ENCODE peak calls at places on chromosome 6, in eight cellular contexts. One of them, this sample, is unnamed.

GRCh38 chr6:11527274-11527870 is 10.2 kb upstream of the TMEM170B start:
- DNase-seq in AG09309: no peak
- DNase-seq in HFF-Myc: no peak
- DNase-seq in adrenal gland: no peak
- DNase-seq in astrocyte of the spinal cord: no peak
- DNase-seq in kidney epithelial cell: no peak
- DNase-seq in lower leg skin: no peak
- DNase-seq in heart right ventricle: no peak
- DNase-seq in this sample: no peak

GRCh38 chr6:2938632-2939083 is 32.7 kb downstream of the SERPINB6 start:
- DNase-seq in HFF-Myc: no peak
- DNase-seq in astrocyte of the spinal cord: no peak
- DNase-seq in heart right ventricle: no peak
- DNase-seq in AG09309: no peak
- DNase-seq in kidney epithelial cell: no peak
- DNase-seq in lower leg skin: peak; percentile 10
- DNase-seq in adrenal gland: peak; percentile 16
- DNase-seq in this sample: no peak

GRCh38 chr6:36227379-36228344 is 31.1 kb downstream of the BRPF3 start:
- DNase-seq in adrenal gland: no peak
- DNase-seq in AG09309: no peak
- DNase-seq in lower leg skin: peak; percentile 52
- DNase-seq in astrocyte of the spinal cord: no peak
- DNase-seq in kidney epithelial cell: no peak
- DNase-seq in heart right ventricle: no peak
- DNase-seq in HFF-Myc: no peak
- DNase-seq in this sample: no peak

GRCh38 chr6:37538107-37538506 is 38.4 kb upstream of the CCDC167 start:
- DNase-seq in lower leg skin: no peak
- DNase-seq in adrenal gland: no peak
- DNase-seq in kidney epithelial cell: no peak
- DNase-seq in AG09309: no peak
- DNase-seq in heart right ventricle: no peak
- DNase-seq in astrocyte of the spinal cord: no peak
- DNase-seq in HFF-Myc: no peak
- DNase-seq in this sample: no peak

GRCh38 chr6:3455121-3455489 is 1.7 kb downstream of the SLC22A23 start:
- DNase-seq in lower leg skin: no peak
- DNase-seq in astrocyte of the spinal cord: no peak
- DNase-seq in adrenal gland: no peak
- DNase-seq in heart right ventricle: no peak
- DNase-seq in kidney epithelial cell: no peak
- DNase-seq in HFF-Myc: no peak
- DNase-seq in AG09309: no peak
- DNase-seq in this sample: no peak

GRCh38 chr6:10526156-10526555 is 5.0 kb downstream of the GCNT2 start:
- DNase-seq in AG09309: no peak
- DNase-seq in heart right ventricle: no peak
- DNase-seq in kidney epithelial cell: no peak
- DNase-seq in adrenal gland: no peak
- DNase-seq in lower leg skin: peak; percentile 57
- DNase-seq in astrocyte of the spinal cord: peak; percentile 52
- DNase-seq in HFF-Myc: no peak
- DNase-seq in this sample: no peak

GRCh38 chr6:69232506-69233194 is 564.2 kb downstream of the LMBRD1 start:
- DNase-seq in adrenal gland: peak; percentile 86
- DNase-seq in kidney epithelial cell: peak; percentile 16
- DNase-seq in AG09309: no peak
- DNase-seq in astrocyte of the spinal cord: peak; percentile 76
- DNase-seq in HFF-Myc: peak; percentile 32
- DNase-seq in heart right ventricle: peak; percentile 77
- DNase-seq in lower leg skin: no peak
- DNase-seq in this sample: peak; percentile 55

GRCh38 chr6:33427585-33428218 is 7.8 kb downstream of the SYNGAP1 start:
- DNase-seq in lower leg skin: no peak
- DNase-seq in kidney epithelial cell: no peak
- DNase-seq in adrenal gland: peak; percentile 65
- DNase-seq in HFF-Myc: no peak
- DNase-seq in AG09309: no peak
- DNase-seq in astrocyte of the spinal cord: no peak
- DNase-seq in heart right ventricle: peak; percentile 51
- DNase-seq in this sample: no peak

GRCh38 chr6:21103626-21104224 is 489.8 kb upstream of the SOX4 start:
- DNase-seq in kidney epithelial cell: no peak
- DNase-seq in lower leg skin: no peak
- DNase-seq in HFF-Myc: no peak
- DNase-seq in heart right ventricle: no peak
- DNase-seq in adrenal gland: no peak
- DNase-seq in astrocyte of the spinal cord: no peak
- DNase-seq in AG09309: no peak
- DNase-seq in this sample: no peak

GRCh38 chr6:170091000-170091638 is 199.8 kb downstream of the DLL1 start:
- DNase-seq in heart right ventricle: peak; percentile 3
- DNase-seq in lower leg skin: peak; percentile 81
- DNase-seq in adrenal gland: no peak
- DNase-seq in HFF-Myc: no peak
- DNase-seq in AG09309: no peak
- DNase-seq in astrocyte of the spinal cord: no peak
- DNase-seq in kidney epithelial cell: no peak
- DNase-seq in this sample: no peak

GRCh38 chr6:159654483-159655098 is 38.5 kb downstream of the SOD2 start:
- DNase-seq in adrenal gland: no peak
- DNase-seq in lower leg skin: no peak
- DNase-seq in AG09309: peak; percentile 29
- DNase-seq in astrocyte of the spinal cord: peak; percentile 68
- DNase-seq in heart right ventricle: no peak
- DNase-seq in HFF-Myc: peak; percentile 39
- DNase-seq in kidney epithelial cell: peak; percentile 19
- DNase-seq in this sample: peak; percentile 80

GRCh38 chr6:168027521-168027920 is 30.1 kb downstream of the KIF25 start:
- DNase-seq in heart right ventricle: no peak
- DNase-seq in HFF-Myc: no peak
- DNase-seq in adrenal gland: no peak
- DNase-seq in AG09309: no peak
- DNase-seq in lower leg skin: peak; percentile 75
- DNase-seq in astrocyte of the spinal cord: no peak
- DNase-seq in kidney epithelial cell: no peak
- DNase-seq in this sample: no peak

GRCh38 chr6:131995924-131996323 is 44.8 kb upstream of the CCN2 start:
- DNase-seq in lower leg skin: no peak
- DNase-seq in adrenal gland: no peak
- DNase-seq in kidney epithelial cell: peak; percentile 69
- DNase-seq in AG09309: peak; percentile 62
- DNase-seq in heart right ventricle: no peak
- DNase-seq in HFF-Myc: peak; percentile 61
- DNase-seq in astrocyte of the spinal cord: peak; percentile 82
- DNase-seq in this sample: peak; percentile 88

GRCh38 chr6:111832833-111833418 is 40.3 kb downstream of the FYN start:
- DNase-seq in HFF-Myc: no peak
- DNase-seq in kidney epithelial cell: no peak
- DNase-seq in heart right ventricle: no peak
- DNase-seq in lower leg skin: no peak
- DNase-seq in AG09309: no peak
- DNase-seq in astrocyte of the spinal cord: no peak
- DNase-seq in adrenal gland: no peak
- DNase-seq in this sample: no peak

GRCh38 chr6:7106752-7107577 is 796 bp upstream of the RREB1 start:
- DNase-seq in heart right ventricle: peak; percentile 28
- DNase-seq in adrenal gland: peak; percentile 55
- DNase-seq in lower leg skin: peak; percentile 92
- DNase-seq in HFF-Myc: no peak
- DNase-seq in astrocyte of the spinal cord: no peak
- DNase-seq in AG09309: no peak
- DNase-seq in kidney epithelial cell: no peak
- DNase-seq in this sample: no peak

GRCh38 chr6:167828325-167828956 is 1.7 kb downstream of the AFDN start:
- DNase-seq in lower leg skin: no peak
- DNase-seq in heart right ventricle: no peak
- DNase-seq in astrocyte of the spinal cord: no peak
- DNase-seq in HFF-Myc: no peak
- DNase-seq in kidney epithelial cell: no peak
- DNase-seq in adrenal gland: no peak
- DNase-seq in AG09309: no peak
- DNase-seq in this sample: no peak

GRCh38 chr6:6661684-6662083 is 73.2 kb downstream of the LY86 start:
- DNase-seq in kidney epithelial cell: no peak
- DNase-seq in lower leg skin: peak; percentile 87
- DNase-seq in AG09309: no peak
- DNase-seq in adrenal gland: peak; percentile 82
- DNase-seq in heart right ventricle: peak; percentile 87
- DNase-seq in HFF-Myc: no peak
- DNase-seq in astrocyte of the spinal cord: no peak
- DNase-seq in this sample: peak; percentile 66

GRCh38 chr6:170459451-170459850 is 93.7 kb downstream of the PSMB1 start:
- DNase-seq in astrocyte of the spinal cord: peak; percentile 61
- DNase-seq in heart right ventricle: peak; percentile 34
- DNase-seq in lower leg skin: peak; percentile 85
- DNase-seq in AG09309: no peak
- DNase-seq in HFF-Myc: no peak
- DNase-seq in adrenal gland: peak; percentile 51
- DNase-seq in kidney epithelial cell: peak; percentile 7
- DNase-seq in this sample: peak; percentile 57

GRCh38 chr6:158286413-158286812 is 25.9 kb upstream of the TULP4 start:
- DNase-seq in kidney epithelial cell: no peak
- DNase-seq in AG09309: peak; percentile 56
- DNase-seq in adrenal gland: no peak
- DNase-seq in lower leg skin: no peak
- DNase-seq in astrocyte of the spinal cord: peak; percentile 76
- DNase-seq in heart right ventricle: no peak
- DNase-seq in HFF-Myc: no peak
- DNase-seq in this sample: peak; percentile 78

GRCh38 chr6:67639161-67639560 is 995.9 kb upstream of the ADGRB3 start:
- DNase-seq in lower leg skin: no peak
- DNase-seq in kidney epithelial cell: no peak
- DNase-seq in astrocyte of the spinal cord: peak; percentile 72
- DNase-seq in AG09309: no peak
- DNase-seq in adrenal gland: no peak
- DNase-seq in heart right ventricle: no peak
- DNase-seq in HFF-Myc: no peak
- DNase-seq in this sample: peak; percentile 79

GRCh38 chr6:135939216-135939610 is 87.7 kb downstream of the PDE7B start:
- DNase-seq in adrenal gland: no peak
- DNase-seq in lower leg skin: no peak
- DNase-seq in AG09309: no peak
- DNase-seq in heart right ventricle: no peak
- DNase-seq in astrocyte of the spinal cord: no peak
- DNase-seq in HFF-Myc: no peak
- DNase-seq in kidney epithelial cell: no peak
- DNase-seq in this sample: peak; percentile 73
- H3K4me3 ChIP-seq in adrenal gland: no peak overlapping the region
- H3K4me3 ChIP-seq in lower leg skin: no peak overlapping the region
- H3K4me3 ChIP-seq in AG09309: no peak overlapping the region
- H3K4me3 ChIP-seq in heart right ventricle: peak overlapping the region; percentile 22
- H3K4me3 ChIP-seq in astrocyte of the spinal cord: no peak overlapping the region
- H3K4me3 ChIP-seq in HFF-Myc: no peak overlapping the region
- H3K4me3 ChIP-seq in kidney epithelial cell: no peak overlapping the region
- H3K4me3 ChIP-seq in this sample: no peak overlapping the region

DNA sequence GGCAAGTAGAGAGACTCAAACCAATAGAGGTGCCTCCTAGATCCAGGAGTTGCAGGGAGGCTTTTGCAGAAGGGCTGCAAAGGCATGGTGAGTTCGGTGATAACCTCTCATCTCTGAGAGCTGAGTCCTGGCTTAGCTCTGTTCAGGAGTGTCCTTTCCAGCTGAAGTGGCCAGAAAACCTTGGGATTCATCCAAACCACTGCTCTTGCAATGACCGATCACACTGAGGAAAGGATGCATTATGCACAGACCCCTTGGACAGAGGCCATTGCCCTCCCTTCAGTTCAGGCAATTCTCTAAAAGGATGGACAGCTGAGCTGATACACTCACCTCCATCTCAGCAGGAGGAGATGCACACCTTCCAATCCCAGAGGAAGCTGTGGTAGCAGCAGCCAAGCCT is 158.8 kb upstream of the ENPP5 start:
- DNase-seq in adrenal gland: no peak
- DNase-seq in lower leg skin: no peak
- DNase-seq in astrocyte of the spinal cord: peak; percentile 38
- DNase-seq in heart right ventricle: peak; percentile 13
- DNase-seq in kidney epithelial cell: no peak
- DNase-seq in AG09309: no peak
- DNase-seq in HFF-Myc: no peak
- DNase-seq in this sample: peak; percentile 59
- TF ChIP-seq CTCF in adrenal gland: no peak
- TF ChIP-seq CTCF in lower leg skin: no peak
- TF ChIP-seq CTCF in astrocyte of the spinal cord: no peak
- TF ChIP-seq CTCF in heart right ventricle: no peak
- TF ChIP-seq CTCF in kidney epithelial cell: no peak
- TF ChIP-seq CTCF in AG09309: no peak
- TF ChIP-seq CTCF in HFF-Myc: no peak
- TF ChIP-seq CTCF in this sample: no peak

DNA sequence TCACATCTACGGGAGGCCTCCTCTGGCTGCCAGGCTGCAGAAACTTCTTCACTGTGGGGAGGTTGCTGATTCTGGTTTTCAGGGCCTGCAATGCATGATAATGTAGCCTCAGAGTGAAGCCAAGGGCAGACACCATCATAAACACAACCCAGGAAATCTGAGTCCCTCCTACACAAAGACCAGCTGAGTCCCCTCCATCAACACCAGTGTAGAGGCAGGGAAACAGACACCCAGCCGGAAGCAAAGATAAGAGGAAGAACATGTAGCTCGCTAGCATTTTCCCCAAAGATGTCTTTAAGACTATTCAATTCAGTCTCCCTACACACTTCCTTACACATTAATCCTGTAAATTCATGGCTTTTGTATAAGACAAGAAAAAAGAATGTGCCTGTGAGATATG is 23.6 kb downstream of the GSTA2 start:
- DNase-seq in kidney epithelial cell: no peak
- DNase-seq in astrocyte of the spinal cord: no peak
- DNase-seq in AG09309: no peak
- DNase-seq in lower leg skin: no peak
- DNase-seq in HFF-Myc: no peak
- DNase-seq in heart right ventricle: no peak
- DNase-seq in adrenal gland: no peak
- DNase-seq in this sample: no peak
- H3K4me3 ChIP-seq in kidney epithelial cell: no peak overlapping the region
- H3K4me3 ChIP-seq in astrocyte of the spinal cord: no peak overlapping the region
- H3K4me3 ChIP-seq in AG09309: no peak overlapping the region
- H3K4me3 ChIP-seq in lower leg skin: no peak overlapping the region
- H3K4me3 ChIP-seq in HFF-Myc: no peak overlapping the region
- H3K4me3 ChIP-seq in heart right ventricle: no peak overlapping the region
- H3K4me3 ChIP-seq in adrenal gland: no peak overlapping the region
- H3K4me3 ChIP-seq in this sample: no peak overlapping the region

DNA sequence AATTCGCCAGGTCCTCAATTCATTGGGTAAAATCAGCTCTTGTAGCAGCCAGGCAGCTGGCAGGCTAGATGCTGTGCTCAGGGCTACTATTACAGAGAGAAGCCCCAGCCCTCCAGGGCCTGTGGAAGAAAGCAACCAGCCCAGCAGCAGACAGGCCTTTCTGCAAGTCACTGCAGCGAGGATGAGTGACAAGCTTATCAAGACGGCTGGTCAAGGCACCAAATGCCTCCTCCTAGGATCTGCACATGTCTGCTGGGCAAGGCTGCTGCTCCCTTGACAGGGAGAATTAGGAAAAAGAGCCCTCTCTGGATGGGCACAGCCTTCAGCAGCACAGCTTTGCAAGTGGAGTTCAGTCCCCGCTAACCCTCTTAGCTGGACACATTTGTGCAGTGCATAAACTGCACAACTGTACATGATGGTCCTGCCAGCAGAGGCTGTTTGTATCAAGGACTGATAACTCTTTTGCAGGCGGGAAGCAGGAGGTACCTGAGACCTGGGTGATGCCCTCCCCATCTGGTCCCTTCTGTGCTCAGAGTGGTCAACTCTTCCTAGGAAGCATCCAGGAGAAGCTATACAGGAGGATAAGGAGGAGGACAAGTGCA is 89.9 kb downstream of the CDC5L start:
- DNase-seq in lower leg skin: no peak
- DNase-seq in HFF-Myc: no peak
- DNase-seq in astrocyte of the spinal cord: no peak
- DNase-seq in AG09309: no peak
- DNase-seq in adrenal gland: no peak
- DNase-seq in kidney epithelial cell: no peak
- DNase-seq in heart right ventricle: no peak
- DNase-seq in this sample: no peak
- TF ChIP-seq CTCF in lower leg skin: no peak
- TF ChIP-seq CTCF in HFF-Myc: no peak
- TF ChIP-seq CTCF in astrocyte of the spinal cord: no peak
- TF ChIP-seq CTCF in AG09309: no peak
- TF ChIP-seq CTCF in adrenal gland: no peak
- TF ChIP-seq CTCF in kidney epithelial cell: no peak
- TF ChIP-seq CTCF in heart right ventricle: no peak
- TF ChIP-seq CTCF in this sample: no peak

This sample was measured in fibroblast of the aortic adventitia.